ENCODE peak calls at places on chromosomes 3 and 15, in five cellular contexts. F is HFF-Myc; J is cerebellar cortex; U is stimulated activated CD4-positive, alpha-beta T cell treated with anti-CD3 and anti-CD28 coated beads, Interleukin-2, amount 100 ng/mL, for 48 hours; X is Kasumi-1. S is an unnamed sample.

GRCh38 chr15:93859176-93859575 is 372.2 kb upstream of the MCTP2 start:
- DNase-seq in J (no peak), U (no peak), F (no peak), X (no peak), S (no peak)

GRCh38 chr3:72938471-72939265 is 50.8 kb downstream of the GXYLT2 start:
- DNase-seq in J (peak; percentile 57), F (peak; percentile 78), X (peak; percentile 81), U (peak; percentile 7), S (peak; percentile 69)

GRCh38 chr3:145704020-145704419 is 457.0 kb downstream of the PLOD2 start:
- DNase-seq in F (no peak), J (no peak), U (no peak), X (no peak), S (no peak)

GRCh38 chr3:129485681-129486056 is 42.8 kb upstream of the RHO start:
- DNase-seq in F (peak; percentile 46), X (no peak), U (no peak), J (peak; percentile 15), S (peak; percentile 83)

GRCh38 chr3:8841472-8841871 is 72.1 kb upstream of the OXTR start:
- DNase-seq in F (no peak), U (no peak), X (no peak), J (no peak), S (no peak)

GRCh38 chr3:152961323-152961722 is 126.4 kb downstream of the P2RY1 start:
- DNase-seq in J (peak; percentile 6), U (no peak), F (no peak), X (peak; percentile 38), S (peak; percentile 16)

GRCh38 chr15:73927476-73928240 is 1.4 kb downstream of the LOXL1 start:
- DNase-seq in J (no peak), X (no peak), F (no peak), U (peak; percentile 66), S (no peak)

GRCh38 chr15:68055224-68055705 is 1.1 kb downstream of the PIAS1 start:
- DNase-seq in F (no peak), X (peak; percentile 52), J (peak; percentile 38), U (peak; percentile 52), S (peak; percentile 39)

S was measured in Ammon's horn.